ENCODE peak calls at places on chromosomes 16 and 17, in ten cellular contexts. One of them, this sample, is unnamed.

GRCh38 chr17:2237521-2237921 is 66.1 kb downstream of the SMG6 start:
- DNase-seq in HL-60: no peak
- DNase-seq in activated naive CD8-positive, alpha-beta T cell treated with anti-CD3 and anti-CD28 coated beads, Interleukin-2, amount 50 U/mL, for 24 hours: no peak
- DNase-seq in transverse colon: no peak
- DNase-seq in activated T-cell treated with anti-CD3 and anti-CD28 coated beads, Interleukin-2, amount 50 U/mL, for 72 hours: no peak
- DNase-seq in coronary artery: no peak
- DNase-seq in Daoy: peak
- DNase-seq in psoas muscle: peak
- DNase-seq in retina: no peak
- DNase-seq in anterior cingulate cortex: no peak
- DNase-seq in this sample: no peak

GRCh38 chr16:4534151-4534790 is 4.3 kb downstream of the CDIP1 start:
- DNase-seq in transverse colon: no peak
- DNase-seq in anterior cingulate cortex: no peak
- DNase-seq in coronary artery: no peak
- DNase-seq in retina: no peak
- DNase-seq in Daoy: no peak
- DNase-seq in HL-60: no peak
- DNase-seq in psoas muscle: no peak
- DNase-seq in activated naive CD8-positive, alpha-beta T cell treated with anti-CD3 and anti-CD28 coated beads, Interleukin-2, amount 50 U/mL, for 24 hours: no peak
- DNase-seq in activated T-cell treated with anti-CD3 and anti-CD28 coated beads, Interleukin-2, amount 50 U/mL, for 72 hours: no peak
- DNase-seq in this sample: no peak

GRCh38 chr17:2700031-2700490 is 11.5 kb downstream of the CLUH start:
- DNase-seq in activated naive CD8-positive, alpha-beta T cell treated with anti-CD3 and anti-CD28 coated beads, Interleukin-2, amount 50 U/mL, for 24 hours: no peak
- DNase-seq in Daoy: no peak
- DNase-seq in transverse colon: no peak
- DNase-seq in anterior cingulate cortex: no peak
- DNase-seq in activated T-cell treated with anti-CD3 and anti-CD28 coated beads, Interleukin-2, amount 50 U/mL, for 72 hours: no peak
- DNase-seq in retina: no peak
- DNase-seq in psoas muscle: no peak
- DNase-seq in coronary artery: no peak
- DNase-seq in HL-60: no peak
- DNase-seq in this sample: peak

GRCh38 chr17:50955667-50956120 is 89.5 kb upstream of the TOB1 start:
- DNase-seq in anterior cingulate cortex: no peak
- DNase-seq in Daoy: no peak
- DNase-seq in transverse colon: no peak
- DNase-seq in psoas muscle: no peak
- DNase-seq in retina: peak
- DNase-seq in HL-60: no peak
- DNase-seq in activated naive CD8-positive, alpha-beta T cell treated with anti-CD3 and anti-CD28 coated beads, Interleukin-2, amount 50 U/mL, for 24 hours: no peak
- DNase-seq in activated T-cell treated with anti-CD3 and anti-CD28 coated beads, Interleukin-2, amount 50 U/mL, for 72 hours: no peak
- DNase-seq in coronary artery: no peak
- DNase-seq in this sample: no peak

GRCh38 chr17:72683506-72684404 is 408.7 kb downstream of the SLC39A11 start:
- DNase-seq in anterior cingulate cortex: no peak
- DNase-seq in retina: no peak
- DNase-seq in activated T-cell treated with anti-CD3 and anti-CD28 coated beads, Interleukin-2, amount 50 U/mL, for 72 hours: no peak
- DNase-seq in coronary artery: no peak
- DNase-seq in activated naive CD8-positive, alpha-beta T cell treated with anti-CD3 and anti-CD28 coated beads, Interleukin-2, amount 50 U/mL, for 24 hours: no peak
- DNase-seq in HL-60: no peak
- DNase-seq in psoas muscle: peak
- DNase-seq in transverse colon: peak
- DNase-seq in Daoy: peak
- DNase-seq in this sample: peak

GRCh38 chr17:78179372-78179771 is 7.5 kb downstream of the TK1 start:
- DNase-seq in psoas muscle: peak
- DNase-seq in coronary artery: peak
- DNase-seq in retina: no peak
- DNase-seq in activated naive CD8-positive, alpha-beta T cell treated with anti-CD3 and anti-CD28 coated beads, Interleukin-2, amount 50 U/mL, for 24 hours: no peak
- DNase-seq in activated T-cell treated with anti-CD3 and anti-CD28 coated beads, Interleukin-2, amount 50 U/mL, for 72 hours: no peak
- DNase-seq in anterior cingulate cortex: no peak
- DNase-seq in transverse colon: no peak
- DNase-seq in HL-60: no peak
- DNase-seq in Daoy: no peak
- DNase-seq in this sample: no peak

GRCh38 chr17:1473841-1474240 is 17.8 kb upstream of the CRK start:
- DNase-seq in anterior cingulate cortex: peak
- DNase-seq in activated T-cell treated with anti-CD3 and anti-CD28 coated beads, Interleukin-2, amount 50 U/mL, for 72 hours: no peak
- DNase-seq in transverse colon: no peak
- DNase-seq in HL-60: no peak
- DNase-seq in Daoy: no peak
- DNase-seq in retina: no peak
- DNase-seq in activated naive CD8-positive, alpha-beta T cell treated with anti-CD3 and anti-CD28 coated beads, Interleukin-2, amount 50 U/mL, for 24 hours: no peak
- DNase-seq in coronary artery: no peak
- DNase-seq in psoas muscle: no peak
- DNase-seq in this sample: no peak

GRCh38 chr17:75617675-75618074 is 15.6 kb upstream of the SMIM5 start:
- DNase-seq in activated T-cell treated with anti-CD3 and anti-CD28 coated beads, Interleukin-2, amount 50 U/mL, for 72 hours: no peak
- DNase-seq in transverse colon: no peak
- DNase-seq in HL-60: no peak
- DNase-seq in coronary artery: no peak
- DNase-seq in activated naive CD8-positive, alpha-beta T cell treated with anti-CD3 and anti-CD28 coated beads, Interleukin-2, amount 50 U/mL, for 24 hours: no peak
- DNase-seq in retina: no peak
- DNase-seq in anterior cingulate cortex: no peak
- DNase-seq in Daoy: no peak
- DNase-seq in psoas muscle: no peak
- DNase-seq in this sample: no peak

GRCh38 chr16:1311738-1312458 is 2.5 kb downstream of the UBE2I start:
- DNase-seq in coronary artery: no peak
- DNase-seq in retina: no peak
- DNase-seq in psoas muscle: no peak
- DNase-seq in HL-60: no peak
- DNase-seq in transverse colon: no peak
- DNase-seq in activated T-cell treated with anti-CD3 and anti-CD28 coated beads, Interleukin-2, amount 50 U/mL, for 72 hours: no peak
- DNase-seq in anterior cingulate cortex: no peak
- DNase-seq in Daoy: no peak
- DNase-seq in activated naive CD8-positive, alpha-beta T cell treated with anti-CD3 and anti-CD28 coated beads, Interleukin-2, amount 50 U/mL, for 24 hours: no peak
- DNase-seq in this sample: no peak

GRCh38 chr16:85387731-85388295 is 225.3 kb upstream of the GSE1 start:
- DNase-seq in HL-60: no peak
- DNase-seq in activated T-cell treated with anti-CD3 and anti-CD28 coated beads, Interleukin-2, amount 50 U/mL, for 72 hours: no peak
- DNase-seq in Daoy: no peak
- DNase-seq in psoas muscle: no peak
- DNase-seq in anterior cingulate cortex: no peak
- DNase-seq in activated naive CD8-positive, alpha-beta T cell treated with anti-CD3 and anti-CD28 coated beads, Interleukin-2, amount 50 U/mL, for 24 hours: no peak
- DNase-seq in retina: no peak
- DNase-seq in transverse colon: no peak
- DNase-seq in coronary artery: no peak
- DNase-seq in this sample: no peak

GRCh38 chr16:77332792-77333191 is 102.0 kb downstream of the ADAMTS18 start:
- DNase-seq in Daoy: no peak
- DNase-seq in psoas muscle: no peak
- DNase-seq in transverse colon: no peak
- DNase-seq in retina: no peak
- DNase-seq in HL-60: no peak
- DNase-seq in activated naive CD8-positive, alpha-beta T cell treated with anti-CD3 and anti-CD28 coated beads, Interleukin-2, amount 50 U/mL, for 24 hours: no peak
- DNase-seq in activated T-cell treated with anti-CD3 and anti-CD28 coated beads, Interleukin-2, amount 50 U/mL, for 72 hours: no peak
- DNase-seq in coronary artery: no peak
- DNase-seq in anterior cingulate cortex: no peak
- DNase-seq in this sample: no peak

GRCh38 chr17:15490634-15491261 is 23.3 kb upstream of the CDRT4 start:
- DNase-seq in retina: no peak
- DNase-seq in Daoy: peak
- DNase-seq in activated T-cell treated with anti-CD3 and anti-CD28 coated beads, Interleukin-2, amount 50 U/mL, for 72 hours: peak
- DNase-seq in HL-60: no peak
- DNase-seq in coronary artery: peak
- DNase-seq in activated naive CD8-positive, alpha-beta T cell treated with anti-CD3 and anti-CD28 coated beads, Interleukin-2, amount 50 U/mL, for 24 hours: peak
- DNase-seq in psoas muscle: peak
- DNase-seq in transverse colon: peak
- DNase-seq in anterior cingulate cortex: no peak
- DNase-seq in this sample: no peak

GRCh38 chr16:85861095-85861825 is 37.7 kb upstream of the IRF8 start:
- DNase-seq in activated naive CD8-positive, alpha-beta T cell treated with anti-CD3 and anti-CD28 coated beads, Interleukin-2, amount 50 U/mL, for 24 hours: no peak
- DNase-seq in Daoy: no peak
- DNase-seq in HL-60: no peak
- DNase-seq in coronary artery: no peak
- DNase-seq in anterior cingulate cortex: no peak
- DNase-seq in activated T-cell treated with anti-CD3 and anti-CD28 coated beads, Interleukin-2, amount 50 U/mL, for 72 hours: no peak
- DNase-seq in transverse colon: no peak
- DNase-seq in retina: no peak
- DNase-seq in psoas muscle: no peak
- DNase-seq in this sample: no peak

GRCh38 chr17:33292184-33292980 is 713 bp downstream of the ASIC2 start:
- DNase-seq in retina: peak
- DNase-seq in activated naive CD8-positive, alpha-beta T cell treated with anti-CD3 and anti-CD28 coated beads, Interleukin-2, amount 50 U/mL, for 24 hours: no peak
- DNase-seq in Daoy: peak
- DNase-seq in coronary artery: no peak
- DNase-seq in psoas muscle: peak
- DNase-seq in activated T-cell treated with anti-CD3 and anti-CD28 coated beads, Interleukin-2, amount 50 U/mL, for 72 hours: no peak
- DNase-seq in HL-60: no peak
- DNase-seq in anterior cingulate cortex: peak
- DNase-seq in transverse colon: peak
- DNase-seq in this sample: no peak

GRCh38 chr17:41870627-41871026 is 5.4 kb upstream of the KLHL11 start:
- DNase-seq in transverse colon: no peak
- DNase-seq in activated T-cell treated with anti-CD3 and anti-CD28 coated beads, Interleukin-2, amount 50 U/mL, for 72 hours: no peak
- DNase-seq in anterior cingulate cortex: no peak
- DNase-seq in coronary artery: no peak
- DNase-seq in psoas muscle: no peak
- DNase-seq in HL-60: no peak
- DNase-seq in Daoy: no peak
- DNase-seq in activated naive CD8-positive, alpha-beta T cell treated with anti-CD3 and anti-CD28 coated beads, Interleukin-2, amount 50 U/mL, for 24 hours: no peak
- DNase-seq in retina: no peak
- DNase-seq in this sample: no peak

GRCh38 chr16:55078153-55078552 is 147.5 kb downstream of the IRX5 start:
- DNase-seq in Daoy: no peak
- DNase-seq in activated naive CD8-positive, alpha-beta T cell treated with anti-CD3 and anti-CD28 coated beads, Interleukin-2, amount 50 U/mL, for 24 hours: no peak
- DNase-seq in psoas muscle: no peak
- DNase-seq in coronary artery: peak
- DNase-seq in HL-60: no peak
- DNase-seq in activated T-cell treated with anti-CD3 and anti-CD28 coated beads, Interleukin-2, amount 50 U/mL, for 72 hours: no peak
- DNase-seq in retina: no peak
- DNase-seq in anterior cingulate cortex: no peak
- DNase-seq in transverse colon: no peak
- DNase-seq in this sample: no peak

GRCh38 chr17:28364665-28365363 is at the start of gene SEBOX:
- DNase-seq in activated T-cell treated with anti-CD3 and anti-CD28 coated beads, Interleukin-2, amount 50 U/mL, for 72 hours: no peak
- DNase-seq in retina: no peak
- DNase-seq in activated naive CD8-positive, alpha-beta T cell treated with anti-CD3 and anti-CD28 coated beads, Interleukin-2, amount 50 U/mL, for 24 hours: no peak
- DNase-seq in coronary artery: no peak
- DNase-seq in psoas muscle: no peak
- DNase-seq in transverse colon: no peak
- DNase-seq in HL-60: no peak
- DNase-seq in anterior cingulate cortex: no peak
- DNase-seq in Daoy: no peak
- DNase-seq in this sample: peak